ENCODE peak calls at places on chromosome 3, in eight cellular contexts. One of them, this sample, is unnamed.

GRCh38 chr3:52086939-52087675 is 30.7 kb upstream of the DUSP7 start:
- DNase-seq in NCI-H1105 treated with DMSO at 0.1 percent for 48 hours: no peak
- DNase-seq in CMK: peak; percentile 85
- DNase-seq in EL: peak; percentile 64
- DNase-seq in HCT116: no peak
- DNase-seq in fibroblast of mammary gland: peak; percentile 52
- DNase-seq in activated CD8-positive, alpha-beta memory T cell treated with anti-CD3 and anti-CD28 coated beads, Interleukin-2, amount 50 U/mL, for 4 hours: no peak
- DNase-seq in psoas muscle: no peak
- DNase-seq in this sample: peak; percentile 69

GRCh38 chr3:107845355-107846281 is 245.2 kb downstream of the CD47 start:
- DNase-seq in NCI-H1105 treated with DMSO at 0.1 percent for 48 hours: no peak
- DNase-seq in CMK: no peak
- DNase-seq in EL: peak; percentile 61
- DNase-seq in HCT116: no peak
- DNase-seq in fibroblast of mammary gland: peak; percentile 6
- DNase-seq in activated CD8-positive, alpha-beta memory T cell treated with anti-CD3 and anti-CD28 coated beads, Interleukin-2, amount 50 U/mL, for 4 hours: no peak
- DNase-seq in psoas muscle: no peak
- DNase-seq in this sample: no peak

GRCh38 chr3:196902296-196902695 is 34.6 kb downstream of the SENP5 start:
- DNase-seq in NCI-H1105 treated with DMSO at 0.1 percent for 48 hours: no peak
- DNase-seq in CMK: no peak
- DNase-seq in EL: no peak
- DNase-seq in HCT116: no peak
- DNase-seq in fibroblast of mammary gland: no peak
- DNase-seq in activated CD8-positive, alpha-beta memory T cell treated with anti-CD3 and anti-CD28 coated beads, Interleukin-2, amount 50 U/mL, for 4 hours: no peak
- DNase-seq in psoas muscle: no peak
- DNase-seq in this sample: no peak

GRCh38 chr3:173538410-173538809 is 140.9 kb downstream of the NLGN1 start:
- DNase-seq in NCI-H1105 treated with DMSO at 0.1 percent for 48 hours: no peak
- DNase-seq in CMK: no peak
- DNase-seq in EL: no peak
- DNase-seq in HCT116: no peak
- DNase-seq in fibroblast of mammary gland: no peak
- DNase-seq in activated CD8-positive, alpha-beta memory T cell treated with anti-CD3 and anti-CD28 coated beads, Interleukin-2, amount 50 U/mL, for 4 hours: no peak
- DNase-seq in psoas muscle: no peak
- DNase-seq in this sample: no peak

GRCh38 chr3:105923151-105923550 is 54.3 kb upstream of the CBLB start:
- DNase-seq in NCI-H1105 treated with DMSO at 0.1 percent for 48 hours: no peak
- DNase-seq in CMK: no peak
- DNase-seq in EL: no peak
- DNase-seq in HCT116: no peak
- DNase-seq in fibroblast of mammary gland: no peak
- DNase-seq in activated CD8-positive, alpha-beta memory T cell treated with anti-CD3 and anti-CD28 coated beads, Interleukin-2, amount 50 U/mL, for 4 hours: no peak
- DNase-seq in psoas muscle: no peak
- DNase-seq in this sample: no peak

GRCh38 chr3:102053375-102053989 is 204.2 kb downstream of the NFKBIZ start:
- DNase-seq in NCI-H1105 treated with DMSO at 0.1 percent for 48 hours: no peak
- DNase-seq in CMK: no peak
- DNase-seq in EL: peak; percentile 55
- DNase-seq in HCT116: no peak
- DNase-seq in fibroblast of mammary gland: peak; percentile 71
- DNase-seq in activated CD8-positive, alpha-beta memory T cell treated with anti-CD3 and anti-CD28 coated beads, Interleukin-2, amount 50 U/mL, for 4 hours: no peak
- DNase-seq in psoas muscle: no peak
- DNase-seq in this sample: no peak

GRCh38 chr3:140467916-140468315 is 209.9 kb upstream of the TRIM42 start:
- DNase-seq in NCI-H1105 treated with DMSO at 0.1 percent for 48 hours: no peak
- DNase-seq in CMK: no peak
- DNase-seq in EL: no peak
- DNase-seq in HCT116: no peak
- DNase-seq in fibroblast of mammary gland: peak; percentile 52
- DNase-seq in activated CD8-positive, alpha-beta memory T cell treated with anti-CD3 and anti-CD28 coated beads, Interleukin-2, amount 50 U/mL, for 4 hours: no peak
- DNase-seq in psoas muscle: no peak
- DNase-seq in this sample: no peak

GRCh38 chr3:64000446-64001055 is 22.7 kb downstream of the PSMD6 start:
- DNase-seq in NCI-H1105 treated with DMSO at 0.1 percent for 48 hours: no peak
- DNase-seq in CMK: no peak
- DNase-seq in EL: no peak
- DNase-seq in HCT116: no peak
- DNase-seq in fibroblast of mammary gland: no peak
- DNase-seq in activated CD8-positive, alpha-beta memory T cell treated with anti-CD3 and anti-CD28 coated beads, Interleukin-2, amount 50 U/mL, for 4 hours: no peak
- DNase-seq in psoas muscle: no peak
- DNase-seq in this sample: no peak

GRCh38 chr3:30848093-30848779 is 46.2 kb downstream of the GADL1 start:
- DNase-seq in NCI-H1105 treated with DMSO at 0.1 percent for 48 hours: no peak
- DNase-seq in CMK: no peak
- DNase-seq in EL: no peak
- DNase-seq in HCT116: no peak
- DNase-seq in fibroblast of mammary gland: no peak
- DNase-seq in activated CD8-positive, alpha-beta memory T cell treated with anti-CD3 and anti-CD28 coated beads, Interleukin-2, amount 50 U/mL, for 4 hours: no peak
- DNase-seq in psoas muscle: no peak
- DNase-seq in this sample: no peak

GRCh38 chr3:133965033-133965570 is 64.6 kb downstream of the SLCO2A1 start:
- DNase-seq in NCI-H1105 treated with DMSO at 0.1 percent for 48 hours: no peak
- DNase-seq in CMK: no peak
- DNase-seq in EL: no peak
- DNase-seq in HCT116: no peak
- DNase-seq in fibroblast of mammary gland: peak; percentile 50
- DNase-seq in activated CD8-positive, alpha-beta memory T cell treated with anti-CD3 and anti-CD28 coated beads, Interleukin-2, amount 50 U/mL, for 4 hours: no peak
- DNase-seq in psoas muscle: no peak
- DNase-seq in this sample: no peak

This sample was measured in upper lobe of right lung.